ENCODE peak calls at places on chromosomes 1 and 21, in five cellular contexts. Y is uterus, C is IMR-90, I is testis, S is heart left ventricle. K is an unnamed sample.
A peak's percentile ranks its signal among the peaks of the same experiment; 100 is the strongest.

GRCh38 chr1:182195733-182196132 is 134.2 kb upstream of the ZNF648 start:
- DNase-seq in Y (no peak), C (no peak), I (no peak), S (no peak), K (no peak)

GRCh38 chr1:178126790-178127189 is 32.9 kb downstream of the RASAL2 start:
- DNase-seq in Y (no peak), C (peak; percentile 95), I (no peak), S (no peak), K (peak; percentile 51)

GRCh38 chr1:20080441-20081330 is 10.7 kb downstream of the PLA2G5 start:
- DNase-seq in Y (no peak), C (no peak), I (no peak), S (no peak), K (peak; percentile 51)

GRCh38 chr1:46558966-46559365 is 7.5 kb upstream of the KNCN start:
- DNase-seq in Y (no peak), C (no peak), I (no peak), S (peak; percentile 13), K (no peak)

GRCh38 chr21:38598413-38598812 is 100.1 kb upstream of the ERG start:
- DNase-seq in Y (no peak), C (no peak), I (no peak), S (no peak), K (no peak)

GRCh38 chr1:119594386-119594785 is 53.7 kb downstream of the ZNF697 start:
- DNase-seq in Y (no peak), C (no peak), I (no peak), S (no peak), K (no peak)

GRCh38 chr21:15688016-15688415 is 41.8 kb upstream of the USP25 start:
- DNase-seq in Y (no peak), C (no peak), I (no peak), S (no peak), K (no peak)

GRCh38 chr1:207300970-207301369 is 20.5 kb upstream of the CD55 start:
- DNase-seq in Y (no peak), C (no peak), I (no peak), S (no peak), K (no peak)

GRCh38 chr1:22169816-22170215 is 26.9 kb upstream of the WNT4 start:
- DNase-seq in Y (no peak), C (no peak), I (no peak), S (no peak), K (no peak)

GRCh38 chr1:245398180-245398579 is 243.4 kb downstream of the KIF26B start:
- DNase-seq in Y (no peak), C (no peak), I (no peak), S (no peak), K (no peak)

GRCh38 chr1:206703647-206704046 is 18.9 kb downstream of the MAPKAPK2 start:
- DNase-seq in Y (no peak), C (peak; percentile 49), I (no peak), S (no peak), K (no peak)

GRCh38 chr1:55364216-55364615 is 149.1 kb upstream of the USP24 start:
- DNase-seq in Y (no peak), C (no peak), I (no peak), S (no peak), K (no peak)

GRCh38 chr21:34199121-34199910 is 125.9 kb downstream of the MRPS6 start:
- DNase-seq in Y (no peak), C (no peak), I (no peak), S (no peak), K (peak; percentile 11)

GRCh38 chr1:110426854-110427253 is 19.4 kb upstream of the LAMTOR5 start:
- DNase-seq in Y (no peak), C (no peak), I (no peak), S (no peak), K (no peak)

GRCh38 chr1:21594935-21595897 is 73.9 kb downstream of the RAP1GAP start:
- DNase-seq in Y (no peak), C (peak; percentile 36), I (peak; percentile 85), S (peak; percentile 70), K (peak; percentile 69)

GRCh38 chr1:32876341-32877210 is 5.9 kb upstream of the FNDC5 start:
- DNase-seq in Y (no peak), C (no peak), I (peak; percentile 83), S (peak; percentile 63), K (peak; percentile 71)

GRCh38 chr1:200221614-200222282 is 188.1 kb downstream of the ZNF281 start:
- DNase-seq in Y (no peak), C (no peak), I (no peak), S (no peak), K (no peak)

GRCh38 chr1:60963167-60963909 is 119.0 kb upstream of the NFIA start:
- DNase-seq in Y (no peak), C (no peak), I (no peak), S (no peak), K (no peak)

GRCh38 chr1:27934818-27935549 is at the start of gene SMPDL3B:
- DNase-seq in Y (no peak), C (no peak), I (peak; percentile 18), S (no peak), K (peak; percentile 46)

GRCh38 chr1:212518188-212518951 is 85.7 kb downstream of the NENF start:
- DNase-seq in Y (peak; percentile 33), C (peak; percentile 84), I (peak; percentile 77), S (peak; percentile 94), K (no peak)

GRCh38 chr1:183544598-183545297 is 45.5 kb downstream of the NCF2 start:
- DNase-seq in Y (no peak), C (no peak), I (no peak), S (no peak), K (no peak)

GRCh38 chr21:15534450-15534886 is 195.3 kb upstream of the USP25 start:
- DNase-seq in Y (no peak), C (no peak), I (no peak), S (no peak), K (peak; percentile 66)

GRCh38 chr1:95057361-95057760 is 15.4 kb downstream of the ALG14 start:
- DNase-seq in Y (no peak), C (no peak), I (no peak), S (no peak), K (no peak)

GRCh38 chr1:155975375-155976061 is 2.8 kb downstream of the ARHGEF2 start:
- DNase-seq in Y (no peak), C (no peak), I (no peak), S (no peak), K (peak; percentile 50)

GRCh38 chr1:107874221-107874620 is 90.8 kb downstream of the VAV3 start:
- DNase-seq in Y (no peak), C (no peak), I (no peak), S (no peak), K (no peak)

GRCh38 chr1:234931404-234931973 is 197.1 kb downstream of the TOMM20 start:
- DNase-seq in Y (no peak), C (no peak), I (no peak), S (no peak), K (no peak)

GRCh38 chr1:196180847-196181593 is 427.2 kb downstream of the KCNT2 start:
- DNase-seq in Y (no peak), C (peak; percentile 98), I (no peak), S (no peak), K (peak; percentile 52)

GRCh38 chr1:2868571-2868970 is 67.1 kb upstream of the TTC34 start:
- DNase-seq in Y (no peak), C (no peak), I (no peak), S (no peak), K (no peak)

GRCh38 chr1:114668784-114669561 is 876 bp downstream of the DENND2C start:
- DNase-seq in Y (no peak), C (peak; percentile 24), I (no peak), S (no peak), K (peak; percentile 15)

GRCh38 chr1:110319332-110320167 is 19.6 kb upstream of the RBM15 start:
- DNase-seq in Y (no peak), C (no peak), I (no peak), S (no peak), K (peak; percentile 34)

GRCh38 chr1:3668148-3668547 is 15.8 kb downstream of the TP73 start:
- DNase-seq in Y (no peak), C (no peak), I (no peak), S (no peak), K (no peak)

GRCh38 chr1:188489336-188490112 is 1660.8 kb downstream of the PLA2G4A start:
- DNase-seq in Y (no peak), C (peak; percentile 55), I (no peak), S (no peak), K (no peak)
- TF ChIP-seq CTCF in Y (no peak), C (peak; percentile 13), I (no peak), S (no peak), K (no peak)

GRCh38 chr1:236066054-236066453 is 1.2 kb upstream of the NID1 start:
- DNase-seq in Y (no peak), C (no peak), I (no peak), S (peak; percentile 49), K (no peak)

GRCh38 chr1:236064674-236065508 is at the start of gene NID1:
- DNase-seq in Y (peak; percentile 93), C (peak; percentile 79), I (peak; percentile 78), S (peak; percentile 93), K (no peak)

GRCh38 chr1:236063551-236063918 is 1.4 kb downstream of the NID1 start:
- DNase-seq in Y (no peak), C (no peak), I (no peak), S (no peak), K (no peak)

GRCh38 chr1:236065509-236066005 is 667 bp upstream of the NID1 start:
- DNase-seq in Y (no peak), C (no peak), I (no peak), S (no peak), K (no peak)

DNA sequence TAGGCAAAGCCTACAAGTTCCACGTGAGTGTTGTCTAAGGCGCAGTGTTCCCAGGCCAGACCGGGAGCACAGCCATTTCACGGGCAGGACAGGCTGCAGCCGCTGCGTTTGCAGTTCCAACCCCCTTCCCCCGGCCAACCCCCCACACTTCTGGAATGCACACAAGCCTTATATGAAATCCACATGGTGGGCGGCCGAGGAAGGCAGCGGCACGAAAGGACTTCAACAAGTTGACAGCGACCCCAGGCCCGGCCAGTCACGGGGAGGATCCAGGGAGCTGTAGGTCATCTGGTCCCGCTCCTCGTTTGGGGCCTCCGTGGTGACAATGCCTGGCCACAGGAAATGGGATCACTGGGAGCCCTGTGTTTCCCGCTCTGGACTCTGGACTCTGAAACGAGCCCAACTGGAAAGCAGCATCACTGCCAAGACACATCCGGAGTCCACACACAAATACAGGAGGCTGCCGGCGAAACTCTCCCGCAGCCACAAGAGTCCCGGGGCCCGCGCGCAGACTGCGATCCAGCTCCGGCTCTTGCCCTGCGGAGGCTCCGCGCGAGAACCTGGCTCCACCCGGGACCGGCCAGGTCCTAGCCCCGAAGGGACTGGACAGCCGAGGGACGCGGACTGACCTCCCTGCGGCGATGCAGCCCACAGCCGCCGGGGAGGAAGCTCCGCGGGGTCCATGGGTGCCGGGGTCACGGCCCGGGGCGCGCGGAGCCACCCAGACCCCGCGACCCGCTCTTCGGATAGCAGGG is 794 bp downstream of the NID1 start:
- DNase-seq in Y (peak; percentile 69), C (peak; percentile 63), I (peak; percentile 66), S (peak; percentile 70), K (no peak)
- TF ChIP-seq POLR2A in Y (peak; percentile 45), C (peak; percentile 25), I (no peak), S (no peak), K (no peak)

GRCh38 chr1:102852583-102852982 is 255.7 kb downstream of the COL11A1 start:
- DNase-seq in Y (no peak), C (peak; percentile 18), I (no peak), S (no peak), K (no peak)
- TF ChIP-seq CTCF in Y (no peak), C (peak; percentile 16), I (no peak), S (no peak), K (no peak)

DNA sequence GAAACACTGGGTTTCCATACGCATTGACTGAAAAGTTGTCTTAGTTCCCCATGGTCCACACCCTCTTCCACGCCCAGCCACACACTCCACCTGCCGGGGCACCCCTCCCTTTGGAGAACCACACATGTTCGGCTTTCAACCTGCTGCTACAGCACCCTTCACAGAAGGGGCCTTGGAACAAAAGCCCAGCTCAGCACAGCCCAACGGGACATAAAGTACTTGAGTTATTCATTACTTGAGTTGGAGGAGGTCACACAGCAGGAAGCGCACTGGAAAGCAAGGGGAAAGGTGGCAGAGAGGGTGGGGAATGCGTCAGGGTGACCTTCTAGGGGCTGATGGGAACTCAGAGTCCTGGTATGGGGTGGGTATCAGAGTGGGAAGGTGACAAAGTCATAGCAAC is 3.0 kb upstream of the ATP1B1 start:
- DNase-seq in Y (no peak), C (no peak), I (no peak), S (no peak), K (no peak)
- TF ChIP-seq POLR2A in Y (no peak), C (no peak), I (no peak), S (no peak), K (no peak)